ENCODE peak calls at places on chromosomes 13 and 19, in six cellular contexts. R, V, O, Q, H and J are unnamed samples.

GRCh38 chr13:109156181-109156935 is 526.9 kb downstream of the MYO16 start:
- DNase-seq in V (peak), O (no peak), Q (no peak), R (no peak), H (no peak), J (no peak)

GRCh38 chr13:51882570-51883225 is 20.9 kb downstream of the CCDC70 start:
- DNase-seq in H (no peak), Q (no peak), O (no peak), V (no peak), R (no peak), J (no peak)

GRCh38 chr13:22040810-22041364 is 370.0 kb downstream of the FGF9 start:
- DNase-seq in V (no peak), Q (no peak), R (no peak), O (no peak), H (no peak), J (no peak)

GRCh38 chr19:39731685-39732084 is 6.1 kb downstream of the CLC start:
- DNase-seq in R (no peak), V (no peak), H (no peak), Q (no peak), O (no peak), J (no peak)

GRCh38 chr19:3844596-3844995 is 24.2 kb downstream of the ZFR2 start:
- DNase-seq in H (no peak), V (peak), Q (no peak), O (no peak), R (no peak), J (no peak)

GRCh38 chr19:7679017-7679720 is 1.5 kb upstream of the TRAPPC5 start:
- DNase-seq in H (no peak), R (no peak), Q (no peak), V (no peak), O (peak), J (peak)

GRCh38 chr19:35109395-35110112 is 6.1 kb upstream of the FXYD3 start:
- DNase-seq in R (no peak), O (no peak), Q (no peak), H (peak), V (no peak), J (peak)

GRCh38 chr19:58570770-58571574 is 2.2 kb downstream of the MZF1 start:
- DNase-seq in O (no peak), R (no peak), V (no peak), Q (no peak), H (no peak), J (no peak)

GRCh38 chr13:34748078-34748477 is 194.0 kb upstream of the NBEA start:
- DNase-seq in Q (no peak), H (no peak), R (no peak), O (no peak), V (peak), J (no peak)

GRCh38 chr13:57569981-57570380 is 61.6 kb upstream of the PCDH17 start:
- DNase-seq in Q (no peak), V (no peak), O (no peak), R (no peak), H (no peak), J (no peak)

GRCh38 chr19:29622191-29623070 is 16.3 kb downstream of the POP4 start:
- DNase-seq in Q (no peak), H (no peak), V (peak), O (no peak), R (no peak), J (no peak)

GRCh38 chr13:23790591-23791170 is 98.5 kb downstream of the MIPEP start:
- DNase-seq in R (no peak), O (no peak), V (peak), Q (no peak), H (no peak), J (no peak)

GRCh38 chr13:109401307-109401706 is 385.1 kb downstream of the IRS2 start:
- DNase-seq in Q (no peak), R (no peak), V (no peak), O (no peak), H (no peak), J (no peak)

GRCh38 chr19:11680689-11681302 is 58.0 kb downstream of the ZNF823 start:
- DNase-seq in O (no peak), Q (no peak), V (no peak), R (no peak), H (no peak), J (no peak)

GRCh38 chr19:42092350-42092749 is 16.4 kb downstream of the ZNF574 start:
- DNase-seq in O (peak), Q (no peak), R (no peak), V (no peak), H (no peak), J (no peak)

GRCh38 chr13:58687130-58687529 is 1055.6 kb downstream of the PCDH17 start:
- DNase-seq in Q (no peak), H (no peak), O (peak), R (no peak), V (no peak), J (no peak)

GRCh38 chr19:36093146-36093662 is 17.7 kb upstream of the OVOL3 start:
- DNase-seq in V (no peak), R (no peak), H (no peak), Q (no peak), O (no peak), J (no peak)

GRCh38 chr19:36203293-36203692 is 11.2 kb downstream of the ZNF565 start:
- DNase-seq in O (no peak), V (no peak), R (no peak), H (no peak), Q (no peak), J (no peak)

GRCh38 chr19:40229484-40229883 is 3.0 kb upstream of the CCNP start:
- DNase-seq in R (no peak), Q (no peak), V (no peak), H (no peak), O (no peak), J (no peak)

GRCh38 chr19:41945135-41945766 is 13.9 kb downstream of the RABAC1 start:
- DNase-seq in R (no peak), H (no peak), O (no peak), V (no peak), Q (no peak), J (no peak)

GRCh38 chr19:11091343-11092153 is 2.3 kb downstream of the LDLR start:
- DNase-seq in H (no peak), R (no peak), O (no peak), Q (peak), V (peak), J (no peak)

GRCh38 chr13:98839826-98840769 is 87.6 kb upstream of the SLC15A1 start:
- DNase-seq in Q (no peak), H (peak), V (peak), R (peak), O (peak), J (peak)

GRCh38 chr13:108176685-108177274 is 38.6 kb downstream of the LIG4 start:
- DNase-seq in R (peak), H (no peak), V (peak), Q (no peak), O (peak), J (no peak)

GRCh38 chr13:51453308-51453958 is 597 bp upstream of the INTS6 start:
- DNase-seq in Q (peak), H (no peak), O (peak), V (no peak), R (peak), J (peak)

GRCh38 chr13:29903524-29903923 is 53.1 kb upstream of the UBL3 start:
- DNase-seq in O (no peak), H (no peak), V (no peak), R (no peak), Q (no peak), J (no peak)

GRCh38 chr13:43473437-43473836 is 313.3 kb downstream of the ENOX1 start:
- DNase-seq in O (peak), V (no peak), Q (no peak), H (no peak), R (no peak), J (no peak)

GRCh38 chr19:40982594-40983101 is 8.4 kb upstream of the CYP2B6 start:
- DNase-seq in H (no peak), Q (no peak), O (no peak), V (peak), R (no peak), J (no peak)

GRCh38 chr13:110346661-110347067 is 39.6 kb downstream of the COL4A2 start:
- DNase-seq in H (no peak), R (no peak), Q (no peak), V (no peak), O (no peak), J (no peak)

GRCh38 chr13:78022164-78022877 is 103.7 kb upstream of the EDNRB start:
- DNase-seq in O (no peak), Q (no peak), V (peak), H (no peak), R (peak), J (peak)

GRCh38 chr13:51861728-51862300 is at the start of gene CCDC70:
- DNase-seq in O (no peak), R (no peak), H (no peak), V (peak), Q (no peak), J (no peak)

GRCh38 chr19:13902993-13903555 is 2.8 kb downstream of the BRME1 start:
- DNase-seq in R (no peak), Q (no peak), H (no peak), O (peak), V (peak), J (no peak)

GRCh38 chr19:47161876-47162489 is 31.3 kb downstream of the SAE1 start:
- DNase-seq in V (peak), O (no peak), R (no peak), H (no peak), Q (no peak), J (no peak)